ENCODE peak calls at places on chromosomes 13 and 19, in four cellular contexts. Y is HepG2, C is A549, B is K562. T is an unnamed sample.

GRCh38 chr19:36973844-36974195 is 57.7 kb downstream of the ZNF568 start:
- DNase-seq in B (no peak), Y (no peak), C (no peak), T (no peak)

GRCh38 chr13:25902946-25903345 is 148.9 kb downstream of the SHISA2 start:
- DNase-seq in C (no peak), B (no peak), Y (no peak), T (no peak)

GRCh38 chr13:46903748-46904147 is 6.9 kb upstream of the HTR2A start:
- DNase-seq in Y (no peak), C (no peak), B (no peak), T (no peak)

GRCh38 chr13:44230071-44230470 is 143.6 kb upstream of the SERP2 start:
- DNase-seq in C (no peak), Y (no peak), B (no peak), T (no peak)

GRCh38 chr19:4456566-4456842 is 1.1 kb downstream of the UBXN6 start:
- DNase-seq in B (no peak), Y (no peak), C (no peak), T (no peak)

GRCh38 chr13:45492538-45492937 is 27.8 kb downstream of the COG3 start:
- DNase-seq in B (no peak), C (no peak), Y (no peak), T (no peak)

GRCh38 chr13:98961204-98962105 is 16.4 kb downstream of the DOCK9 start:
- DNase-seq in C (no peak), Y (no peak), B (no peak), T (no peak)

GRCh38 chr13:25733696-25734435 is 317.9 kb downstream of the SHISA2 start:
- DNase-seq in B (no peak), Y (no peak), C (no peak), T (no peak)

GRCh38 chr13:20128459-20128927 is 32.4 kb downstream of the GJA3 start:
- DNase-seq in B (no peak), C (no peak), Y (peak; percentile 15), T (peak; percentile 41)

GRCh38 chr13:33150146-33150545 is 133.9 kb downstream of the KL start:
- DNase-seq in Y (peak; percentile 34), B (no peak), C (no peak), T (no peak)

GRCh38 chr13:50452028-50452427 is 391.5 kb downstream of the DLEU7 start:
- DNase-seq in Y (no peak), B (no peak), C (no peak), T (no peak)

GRCh38 chr19:33110201-33110910 is 21.6 kb upstream of the WDR88 start:
- DNase-seq in Y (no peak), C (no peak), B (no peak), T (no peak)

GRCh38 chr13:44843403-44843802 is 145.9 kb downstream of the NUFIP1 start:
- DNase-seq in B (no peak), Y (no peak), C (no peak), T (no peak)

GRCh38 chr19:23440791-23441190 is 45.5 kb upstream of the ZNF91 start:
- DNase-seq in B (no peak), Y (no peak), C (peak; percentile 8), T (peak; percentile 66)

GRCh38 chr19:49489601-49490167 is 2.3 kb downstream of the RPL13A start:
- DNase-seq in Y (peak; percentile 75), C (no peak), B (peak; percentile 25), T (no peak)

GRCh38 chr13:99926014-99926731 is 45.4 kb downstream of the ZIC5 start:
- DNase-seq in B (no peak), Y (no peak), C (peak; percentile 24), T (no peak)

GRCh38 chr13:46721054-46721453 is 75.9 kb downstream of the ESD start:
- DNase-seq in Y (peak; percentile 33), C (peak; percentile 6), B (peak; percentile 13), T (peak; percentile 32)

GRCh38 chr19:35744335-35744687 is 907 bp downstream of the U2AF1L4 start:
- DNase-seq in B (no peak), C (no peak), Y (no peak), T (no peak)

GRCh38 chr19:35743640-35744306 is 1.4 kb downstream of the U2AF1L4 start:
- DNase-seq in C (no peak), Y (no peak), B (no peak), T (no peak)

GRCh38 chr19:35741216-35741541 is 1.1 kb downstream of the IGFLR1 start:
- DNase-seq in Y (no peak), B (no peak), C (no peak), T (no peak)

GRCh38 chr19:35740423-35741215 is 1.6 kb downstream of the IGFLR1 start:
- DNase-seq in B (peak; percentile 98), C (peak; percentile 100), Y (peak; percentile 96), T (peak; percentile 99)

GRCh38 chr19:35742121-35742724 is at the start of gene IGFLR1:
- DNase-seq in B (no peak), C (no peak), Y (no peak), T (no peak)
- TF ChIP-seq NR3C1 in B (no peak), C (no peak), Y (no peak), T (no peak)

GRCh38 chr19:58319241-58319640 is 7.6 kb upstream of the ZSCAN22 start:
- DNase-seq in C (no peak), B (no peak), Y (no peak), T (no peak)

GRCh38 chr19:58318297-58318696 is 8.5 kb upstream of the ZSCAN22 start:
- DNase-seq in B (no peak), Y (no peak), C (no peak), T (no peak)

GRCh38 chr19:58317481-58318072 is 9.2 kb upstream of the ZSCAN22 start:
- DNase-seq in C (no peak), B (peak; percentile 54), Y (no peak), T (no peak)
- TF ChIP-seq NR3C1 in C (no peak), B (peak; percentile 44), Y (no peak), T (no peak)

GRCh38 chr19:43762814-43763213 is 8.1 kb upstream of the SMG9 start:
- DNase-seq in C (no peak), B (no peak), Y (no peak), T (no peak)

GRCh38 chr19:43765109-43765876 is 10.5 kb upstream of the SMG9 start:
- DNase-seq in Y (peak; percentile 30), B (no peak), C (peak; percentile 93), T (no peak)

GRCh38 chr19:43766755-43767043 is 11.9 kb upstream of the SMG9 start:
- DNase-seq in B (no peak), C (no peak), Y (no peak), T (no peak)

GRCh38 chr19:43760941-43761340 is 6.2 kb upstream of the SMG9 start:
- DNase-seq in Y (no peak), B (no peak), C (no peak), T (no peak)

GRCh38 chr19:43763473-43763939 is 8.7 kb upstream of the SMG9 start:
- DNase-seq in C (no peak), Y (no peak), B (no peak), T (no peak)
- TF ChIP-seq NR3C1 in C (no peak), Y (no peak), B (no peak), T (no peak)

DNA sequence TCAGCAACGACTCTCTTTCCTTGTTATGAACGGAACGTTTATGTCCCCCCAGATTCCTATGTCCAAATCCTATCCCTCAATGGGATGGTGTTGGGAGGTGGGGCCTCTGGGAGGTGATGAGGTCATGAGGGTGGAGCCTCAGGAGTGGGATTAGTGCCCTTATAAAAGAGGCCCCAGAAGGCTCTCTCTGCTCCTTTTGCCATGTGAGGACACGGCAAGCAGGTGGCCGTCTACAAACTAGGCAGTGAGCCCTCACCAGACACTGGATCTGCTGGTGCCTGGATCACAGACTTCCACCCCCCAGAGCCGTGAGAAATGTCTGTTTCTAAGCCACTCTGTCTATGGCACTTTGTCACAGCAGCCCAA is 53.2 kb downstream of the EPS15L1 start:
- DNase-seq in Y (no peak), C (no peak), B (no peak), T (no peak)
- TF ChIP-seq NR3C1 in Y (no peak), C (no peak), B (no peak), T (no peak)

GRCh38 chr13:42219051-42219450 is 52.9 kb upstream of the AKAP11 start:
- DNase-seq in Y (no peak), C (no peak), B (no peak), T (no peak)

GRCh38 chr13:42218576-42218975 is 53.4 kb upstream of the AKAP11 start:
- DNase-seq in B (no peak), C (no peak), Y (no peak), T (no peak)

GRCh38 chr13:42214445-42214844 is 57.5 kb upstream of the AKAP11 start:
- DNase-seq in C (no peak), Y (no peak), B (no peak), T (no peak)

GRCh38 chr13:42216422-42216735 is 55.6 kb upstream of the AKAP11 start:
- DNase-seq in C (no peak), B (no peak), Y (no peak), T (no peak)

GRCh38 chr13:42215578-42216421 is 56.2 kb upstream of the AKAP11 start:
- DNase-seq in B (peak; percentile 14), Y (peak; percentile 10), C (no peak), T (peak; percentile 42)
- TF ChIP-seq NR3C1 in B (no peak), Y (no peak), C (no peak), T (no peak)

GRCh38 chr19:41994994-41995958 is 1.2 kb upstream of the ATP1A3 start:
- DNase-seq in C (no peak), Y (no peak), B (no peak), T (no peak)

GRCh38 chr19:41997851-41998229 is 3.8 kb upstream of the ATP1A3 start:
- DNase-seq in Y (no peak), B (no peak), C (no peak), T (peak; percentile 41)

GRCh38 chr19:41994521-41994971 is 516 bp upstream of the ATP1A3 start:
- DNase-seq in B (no peak), C (no peak), Y (no peak), T (no peak)

GRCh38 chr19:41997121-41997850 is 3.3 kb upstream of the ATP1A3 start:
- DNase-seq in B (peak; percentile 74), Y (no peak), C (peak; percentile 95), T (peak; percentile 81)

GRCh38 chr19:41995959-41996797 is 2.1 kb upstream of the ATP1A3 start:
- DNase-seq in Y (no peak), C (peak; percentile 72), B (peak; percentile 80), T (peak; percentile 74)
- TF ChIP-seq NR3C1 in Y (no peak), C (no peak), B (no peak), T (no peak)

DNA sequence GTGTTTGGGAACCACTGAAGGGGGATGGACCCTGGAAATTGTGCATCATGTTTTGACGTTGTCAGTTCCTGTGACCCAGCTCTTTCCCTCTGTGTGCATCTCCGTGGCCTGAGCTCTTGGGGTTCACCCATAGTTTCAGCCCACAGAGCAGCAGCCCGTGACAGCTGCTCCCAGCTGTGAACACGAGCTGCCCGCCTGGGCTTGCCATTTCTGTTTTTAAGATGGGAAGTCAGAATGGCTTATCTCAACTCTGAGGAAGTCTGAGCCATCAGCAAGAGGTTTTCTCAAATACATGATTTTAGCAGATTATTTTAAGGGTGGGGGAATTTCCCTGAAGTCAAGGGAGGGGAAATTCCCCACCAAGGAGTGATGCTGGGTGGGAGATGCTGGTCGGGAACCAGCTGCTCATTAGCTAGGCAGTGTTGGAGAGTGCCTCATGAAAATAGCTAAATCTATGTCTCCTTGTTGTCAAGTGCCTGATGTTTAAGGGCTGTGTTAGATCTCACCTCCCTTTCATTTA is 34.9 kb upstream of the C1QTNF9 start:
- DNase-seq in B (no peak), Y (no peak), C (no peak), T (no peak)
- TF ChIP-seq NR3C1 in B (no peak), Y (no peak), C (no peak), T (no peak)

GRCh38 chr13:37192986-37193385 is 87.5 kb upstream of the CSNK1A1L start:
- DNase-seq in B (no peak), C (no peak), Y (no peak), T (no peak)
- TF ChIP-seq NR3C1 in B (no peak), C (no peak), Y (no peak), T (no peak)